ENCODE peak calls at places on chromosome 10, in five cellular contexts. One of them, this sample, is unnamed.
A peak's percentile ranks its signal among the peaks of the same experiment; 100 is the strongest.

GRCh38 chr10:22750131-22750530 is 35.8 kb upstream of the PIP4K2A start:
- DNase-seq in IMR-90: peak; percentile 5
- DNase-seq in body of pancreas: no peak
- DNase-seq in heart left ventricle: no peak
- DNase-seq in H1: no peak
- DNase-seq in this sample: no peak

GRCh38 chr10:116268976-116269375 is 4.0 kb downstream of the GFRA1 start:
- DNase-seq in body of pancreas: no peak
- DNase-seq in IMR-90: no peak
- DNase-seq in heart left ventricle: no peak
- DNase-seq in H1: no peak
- DNase-seq in this sample: no peak

GRCh38 chr10:71316081-71316785 is 2.8 kb upstream of the SLC29A3 start:
- DNase-seq in H1: no peak
- DNase-seq in heart left ventricle: no peak
- DNase-seq in IMR-90: peak; percentile 4
- DNase-seq in body of pancreas: no peak
- DNase-seq in this sample: no peak

GRCh38 chr10:89837173-89838001 is 136.0 kb downstream of the KIF20B start:
- DNase-seq in IMR-90: peak; percentile 8
- DNase-seq in H1: no peak
- DNase-seq in body of pancreas: peak; percentile 22
- DNase-seq in heart left ventricle: no peak
- DNase-seq in this sample: no peak

GRCh38 chr10:87860156-87860795 is 3.1 kb downstream of the KLLN start:
- DNase-seq in H1: no peak
- DNase-seq in IMR-90: peak; percentile 69
- DNase-seq in heart left ventricle: no peak
- DNase-seq in body of pancreas: peak; percentile 45
- DNase-seq in this sample: no peak

GRCh38 chr10:29948971-29949370 is 110.4 kb downstream of the JCAD start:
- DNase-seq in H1: no peak
- DNase-seq in heart left ventricle: no peak
- DNase-seq in body of pancreas: peak; percentile 49
- DNase-seq in IMR-90: no peak
- DNase-seq in this sample: no peak

GRCh38 chr10:77939561-77940001 is 13.0 kb upstream of the DLG5 start:
- DNase-seq in heart left ventricle: peak; percentile 41
- DNase-seq in H1: no peak
- DNase-seq in IMR-90: peak; percentile 76
- DNase-seq in body of pancreas: peak; percentile 49
- DNase-seq in this sample: no peak

GRCh38 chr10:95544783-95545500 is 16.2 kb downstream of the SORBS1 start:
- DNase-seq in heart left ventricle: no peak
- DNase-seq in H1: no peak
- DNase-seq in IMR-90: no peak
- DNase-seq in body of pancreas: no peak
- DNase-seq in this sample: no peak

GRCh38 chr10:33211123-33211878 is 123.2 kb downstream of the NRP1 start:
- DNase-seq in IMR-90: peak; percentile 92
- DNase-seq in heart left ventricle: peak; percentile 45
- DNase-seq in H1: no peak
- DNase-seq in body of pancreas: peak; percentile 32
- DNase-seq in this sample: no peak

GRCh38 chr10:99395750-99396445 is 34.5 kb downstream of the GOT1 start:
- DNase-seq in H1: no peak
- DNase-seq in IMR-90: peak; percentile 83
- DNase-seq in heart left ventricle: no peak
- DNase-seq in body of pancreas: no peak
- DNase-seq in this sample: peak; percentile 53

GRCh38 chr10:30553625-30554442 is 75.7 kb downstream of the LYZL2 start:
- DNase-seq in H1: peak; percentile 55
- DNase-seq in body of pancreas: peak; percentile 68
- DNase-seq in IMR-90: peak; percentile 11
- DNase-seq in heart left ventricle: peak; percentile 71
- DNase-seq in this sample: peak; percentile 89

GRCh38 chr10:76736392-76736791 is 901.2 kb downstream of the KCNMA1 start:
- DNase-seq in heart left ventricle: no peak
- DNase-seq in IMR-90: no peak
- DNase-seq in H1: no peak
- DNase-seq in body of pancreas: no peak
- DNase-seq in this sample: no peak

GRCh38 chr10:101669181-101669580 is 25.8 kb downstream of the FBXW4 start:
- DNase-seq in heart left ventricle: no peak
- DNase-seq in H1: no peak
- DNase-seq in body of pancreas: no peak
- DNase-seq in IMR-90: no peak
- DNase-seq in this sample: no peak

GRCh38 chr10:329361-330099 is 194.3 kb downstream of the ZMYND11 start:
- DNase-seq in heart left ventricle: peak; percentile 79
- DNase-seq in body of pancreas: peak; percentile 93
- DNase-seq in IMR-90: peak; percentile 96
- DNase-seq in H1: peak; percentile 56
- DNase-seq in this sample: peak; percentile 92

GRCh38 chr10:71878327-71879034 is 27.4 kb upstream of the PSAP start:
- DNase-seq in IMR-90: no peak
- DNase-seq in H1: no peak
- DNase-seq in body of pancreas: no peak
- DNase-seq in heart left ventricle: peak; percentile 40
- DNase-seq in this sample: no peak

GRCh38 chr10:113360870-113361269 is 192.0 kb upstream of the HABP2 start:
- DNase-seq in IMR-90: no peak
- DNase-seq in heart left ventricle: no peak
- DNase-seq in H1: no peak
- DNase-seq in body of pancreas: no peak
- DNase-seq in this sample: no peak

GRCh38 chr10:133087679-133088523 is at the start of gene ADGRA1:
- DNase-seq in heart left ventricle: no peak
- DNase-seq in IMR-90: no peak
- DNase-seq in H1: no peak
- DNase-seq in body of pancreas: no peak
- DNase-seq in this sample: no peak

GRCh38 chr10:68759967-68760366 is 38.9 kb downstream of the CCAR1 start:
- DNase-seq in body of pancreas: no peak
- DNase-seq in heart left ventricle: no peak
- DNase-seq in H1: peak; percentile 23
- DNase-seq in IMR-90: no peak
- DNase-seq in this sample: no peak

GRCh38 chr10:89250814-89251416 is 660 bp downstream of the LIPA start:
- DNase-seq in IMR-90: no peak
- DNase-seq in body of pancreas: no peak
- DNase-seq in H1: no peak
- DNase-seq in heart left ventricle: no peak
- DNase-seq in this sample: no peak

GRCh38 chr10:102449321-102450123 is 1.8 kb downstream of the C10orf95 start:
- DNase-seq in heart left ventricle: peak; percentile 57
- DNase-seq in H1: peak; percentile 74
- DNase-seq in IMR-90: no peak
- DNase-seq in body of pancreas: peak; percentile 95
- DNase-seq in this sample: peak; percentile 87

GRCh38 chr10:102675151-102675886 is 31.0 kb downstream of the TRIM8 start:
- DNase-seq in H1: no peak
- DNase-seq in IMR-90: no peak
- DNase-seq in body of pancreas: no peak
- DNase-seq in heart left ventricle: no peak
- DNase-seq in this sample: no peak

GRCh38 chr10:69734797-69735468 is 66.8 kb upstream of the COL13A1 start:
- DNase-seq in H1: no peak
- DNase-seq in body of pancreas: no peak
- DNase-seq in IMR-90: no peak
- DNase-seq in heart left ventricle: no peak
- DNase-seq in this sample: no peak

GRCh38 chr10:72846225-72846624 is 47.3 kb upstream of the OIT3 start:
- DNase-seq in heart left ventricle: no peak
- DNase-seq in H1: no peak
- DNase-seq in IMR-90: peak; percentile 89
- DNase-seq in body of pancreas: no peak
- DNase-seq in this sample: no peak

GRCh38 chr10:3128379-3129130 is 44.0 kb downstream of the PITRM1 start:
- DNase-seq in heart left ventricle: no peak
- DNase-seq in IMR-90: no peak
- DNase-seq in H1: no peak
- DNase-seq in body of pancreas: no peak
- DNase-seq in this sample: no peak

GRCh38 chr10:100749059-100749308 is 3.6 kb downstream of the PAX2 start:
- DNase-seq in IMR-90: no peak
- DNase-seq in H1: no peak
- DNase-seq in heart left ventricle: no peak
- DNase-seq in body of pancreas: no peak
- DNase-seq in this sample: no peak

GRCh38 chr10:21746118-21746517 is 212.1 kb downstream of the MLLT10 start:
- DNase-seq in IMR-90: no peak
- DNase-seq in body of pancreas: no peak
- DNase-seq in H1: no peak
- DNase-seq in heart left ventricle: no peak
- DNase-seq in this sample: no peak

GRCh38 chr10:21747809-21748208 is 213.8 kb downstream of the MLLT10 start:
- DNase-seq in body of pancreas: no peak
- DNase-seq in IMR-90: no peak
- DNase-seq in H1: no peak
- DNase-seq in heart left ventricle: no peak
- DNase-seq in this sample: no peak

GRCh38 chr10:21740989-21741388 is 207.0 kb downstream of the MLLT10 start:
- DNase-seq in IMR-90: no peak
- DNase-seq in H1: no peak
- DNase-seq in body of pancreas: no peak
- DNase-seq in heart left ventricle: no peak
- DNase-seq in this sample: no peak

GRCh38 chr10:21742740-21743412 is 208.8 kb downstream of the MLLT10 start:
- DNase-seq in H1: no peak
- DNase-seq in body of pancreas: no peak
- DNase-seq in heart left ventricle: no peak
- DNase-seq in IMR-90: no peak
- DNase-seq in this sample: no peak

GRCh38 chr10:21744223-21744622 is 210.2 kb downstream of the MLLT10 start:
- DNase-seq in heart left ventricle: no peak
- DNase-seq in IMR-90: no peak
- DNase-seq in H1: no peak
- DNase-seq in body of pancreas: no peak
- DNase-seq in this sample: no peak
- TF ChIP-seq POLR2A in heart left ventricle: no peak
- TF ChIP-seq POLR2A in IMR-90: no peak
- TF ChIP-seq POLR2A in H1: no peak
- TF ChIP-seq POLR2A in body of pancreas: no peak
- TF ChIP-seq POLR2A in this sample: no peak

DNA sequence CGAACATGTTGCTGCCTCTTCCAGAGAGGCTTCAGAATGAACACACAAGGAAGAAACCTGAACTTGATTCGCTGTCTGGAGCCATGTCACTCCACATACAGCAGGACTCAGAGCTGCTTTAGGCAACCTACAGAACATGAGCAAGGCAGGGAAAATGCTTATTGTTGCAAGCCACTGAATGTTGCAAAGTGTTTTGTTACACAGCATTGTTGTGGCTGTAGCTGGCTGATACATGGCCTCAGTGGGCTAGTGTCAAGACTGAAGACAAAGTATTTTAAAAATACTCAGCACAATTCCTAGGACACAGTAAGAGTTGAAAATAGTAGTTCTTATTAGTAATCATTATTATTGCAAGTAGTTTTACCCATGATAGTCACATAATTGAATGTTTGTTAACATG is 3.1 kb upstream of the CHST15 start:
- DNase-seq in H1: no peak
- DNase-seq in IMR-90: no peak
- DNase-seq in body of pancreas: no peak
- DNase-seq in heart left ventricle: no peak
- DNase-seq in this sample: no peak
- H3K27me3 ChIP-seq in H1: peaks cover 22% of the 10 kb centered on the region
- H3K27me3 ChIP-seq in IMR-90: peaks cover 26% of the 10 kb centered on the region
- H3K27me3 ChIP-seq in body of pancreas: no peaks in the 10 kb centered on the region
- H3K27me3 ChIP-seq in heart left ventricle: peaks cover 19% of the 10 kb centered on the region
- H3K27me3 ChIP-seq in this sample: no peaks in the 10 kb centered on the region

DNA sequence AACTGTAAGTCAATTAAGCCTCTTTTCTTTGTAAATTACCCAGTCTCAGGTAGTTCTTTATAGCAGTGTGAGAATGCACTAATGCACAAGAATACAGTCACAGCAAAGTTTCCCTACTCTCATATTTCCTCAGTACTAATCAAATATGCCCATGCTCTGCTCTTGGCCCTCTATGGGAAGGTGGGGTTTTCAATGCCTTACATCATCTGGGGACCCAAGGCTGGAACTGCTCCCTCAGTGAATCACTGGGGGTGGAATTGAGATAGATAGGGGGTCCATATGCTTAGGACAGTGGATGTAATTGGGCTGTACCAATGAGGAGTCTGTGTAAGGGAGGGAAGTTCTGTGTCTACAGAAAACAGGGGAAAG is 16.9 kb upstream of the AKR1C1 start:
- DNase-seq in IMR-90: peak; percentile 4
- DNase-seq in H1: no peak
- DNase-seq in body of pancreas: no peak
- DNase-seq in heart left ventricle: no peak
- DNase-seq in this sample: no peak
- H3K4me1 ChIP-seq in IMR-90: peaks cover 28% of the 10 kb centered on the region
- H3K4me1 ChIP-seq in H1: peaks cover 11% of the 10 kb centered on the region
- H3K4me1 ChIP-seq in body of pancreas: peaks cover 41% of the 10 kb centered on the region
- H3K4me1 ChIP-seq in heart left ventricle: peaks cover 16% of the 10 kb centered on the region
- H3K4me1 ChIP-seq in this sample: no peaks in the 10 kb centered on the region

DNA sequence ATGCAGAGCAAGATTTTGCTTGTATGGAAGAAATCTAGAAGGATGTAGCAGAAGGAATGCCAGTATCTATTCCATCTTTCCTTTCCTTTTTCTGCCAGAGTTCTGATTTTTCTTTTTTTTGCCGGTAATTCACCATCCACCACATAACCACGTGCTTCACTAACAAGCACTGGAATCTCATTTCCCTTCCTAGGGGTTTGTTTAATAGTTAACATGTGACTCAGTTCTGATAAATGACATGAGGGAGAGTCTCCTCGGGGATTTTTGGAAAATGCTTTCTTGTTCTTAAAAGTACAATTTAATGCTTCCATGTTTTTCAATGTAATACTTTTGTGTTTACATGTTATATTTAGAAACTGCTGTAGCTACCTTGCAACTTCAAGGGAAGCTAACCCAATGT is 590.2 kb downstream of the SH2D4B start:
- DNase-seq in body of pancreas: no peak
- DNase-seq in IMR-90: no peak
- DNase-seq in heart left ventricle: no peak
- DNase-seq in H1: no peak
- DNase-seq in this sample: no peak
- TF ChIP-seq POLR2A in body of pancreas: no peak
- TF ChIP-seq POLR2A in IMR-90: no peak
- TF ChIP-seq POLR2A in heart left ventricle: no peak
- TF ChIP-seq POLR2A in H1: no peak
- TF ChIP-seq POLR2A in this sample: no peak